ENCODE peak calls at places on chromosome 12, in six cellular contexts. H, E, I, F, N and X are unnamed samples.

GRCh38 chr12:29241821-29242591 is 92.9 kb downstream of the FAR2 start:
- DNase-seq in H (no peak), E (peak), I (peak), F (no peak), N (peak), X (no peak)

GRCh38 chr12:107912421-107913004 is 138.0 kb downstream of the ASCL4 start:
- DNase-seq in H (peak), E (peak), I (no peak), F (peak), N (peak), X (peak)

GRCh38 chr12:2234951-2235350 is 182.2 kb downstream of the CACNA1C start:
- DNase-seq in H (no peak), E (no peak), I (no peak), F (no peak), N (no peak), X (no peak)

GRCh38 chr12:13178568-13179158 is 17.9 kb upstream of the EMP1 start:
- DNase-seq in H (no peak), E (no peak), I (no peak), F (no peak), N (no peak), X (no peak)

GRCh38 chr12:94710933-94711332 is 60.6 kb upstream of the TMCC3 start:
- DNase-seq in H (peak), E (peak), I (no peak), F (peak), N (peak), X (no peak)

GRCh38 chr12:50740307-50740706 is 23.6 kb upstream of the ATF1 start:
- DNase-seq in H (no peak), E (no peak), I (no peak), F (no peak), N (peak), X (no peak)

GRCh38 chr12:21800011-21800410 is 25.5 kb upstream of the KCNJ8 start:
- DNase-seq in H (no peak), E (no peak), I (no peak), F (no peak), N (no peak), X (no peak)

GRCh38 chr12:52004042-52004648 is 2.6 kb upstream of the TAMALIN start:
- DNase-seq in H (no peak), E (no peak), I (peak), F (no peak), N (peak), X (peak)

GRCh38 chr12:126480396-126480795 is 1415.2 kb downstream of the AACS start:
- DNase-seq in H (no peak), E (no peak), I (no peak), F (no peak), N (no peak), X (no peak)

GRCh38 chr12:19234991-19235876 is 105.7 kb downstream of the PLEKHA5 start:
- DNase-seq in H (no peak), E (no peak), I (peak), F (no peak), N (no peak), X (no peak)

GRCh38 chr12:125092872-125093680 is 27.8 kb downstream of the AACS start:
- DNase-seq in H (no peak), E (no peak), I (peak), F (no peak), N (no peak), X (no peak)

GRCh38 chr12:7113389-7113871 is 4.4 kb upstream of the C1RL start:
- DNase-seq in H (peak), E (peak), I (peak), F (peak), N (peak), X (peak)

GRCh38 chr12:77679701-77680100 is 151.0 kb upstream of the NAV3 start:
- DNase-seq in H (no peak), E (no peak), I (no peak), F (no peak), N (no peak), X (no peak)

GRCh38 chr12:111414711-111415252 is 9.1 kb downstream of the SH2B3 start:
- DNase-seq in H (no peak), E (no peak), I (no peak), F (no peak), N (no peak), X (no peak)

DNA sequence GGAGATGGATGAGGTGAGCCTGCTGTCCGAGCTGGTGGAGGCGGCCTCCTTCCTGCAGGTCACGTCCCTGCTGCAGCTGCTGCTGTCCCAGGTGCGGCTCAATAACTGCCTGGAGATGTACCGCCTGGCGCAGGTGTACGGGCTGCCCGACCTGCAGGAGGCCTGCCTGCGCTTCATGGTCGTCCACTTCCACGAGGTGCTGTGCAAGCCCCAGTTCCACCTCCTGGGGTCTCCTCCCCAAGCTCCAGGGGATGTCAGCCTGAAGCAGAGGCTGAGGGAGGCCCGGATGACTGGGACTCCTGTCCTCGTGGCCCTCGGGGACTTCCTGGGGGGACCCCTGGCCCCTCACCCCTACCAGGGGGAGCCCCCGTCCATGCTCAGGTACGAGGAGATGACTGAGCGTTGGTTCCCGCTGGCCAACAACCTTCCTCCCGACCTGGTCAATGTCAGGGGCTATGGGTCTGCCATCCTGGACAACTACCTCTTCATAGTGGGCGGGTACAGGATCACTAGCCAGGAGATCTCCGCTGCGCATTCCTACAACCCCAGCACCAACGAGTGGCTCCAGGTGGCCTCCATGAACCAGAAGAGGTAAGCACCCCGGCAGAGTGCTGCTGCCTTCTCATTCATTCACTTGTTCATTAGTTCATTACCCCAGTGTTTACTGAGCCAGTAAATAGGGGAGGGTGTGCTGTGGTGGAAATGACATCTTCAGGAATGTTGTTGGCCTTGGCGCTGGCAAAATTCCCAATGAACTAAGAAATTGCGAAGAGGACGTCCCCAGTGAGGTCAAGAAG is 774 bp upstream of the MANSC4 start:
- DNase-seq in H (no peak), E (no peak), I (peak), F (peak), N (peak), X (peak)
- TF ChIP-seq CTCF in H (no peak), E (no peak), I (no peak), F (no peak), N (no peak), X (no peak)

DNA sequence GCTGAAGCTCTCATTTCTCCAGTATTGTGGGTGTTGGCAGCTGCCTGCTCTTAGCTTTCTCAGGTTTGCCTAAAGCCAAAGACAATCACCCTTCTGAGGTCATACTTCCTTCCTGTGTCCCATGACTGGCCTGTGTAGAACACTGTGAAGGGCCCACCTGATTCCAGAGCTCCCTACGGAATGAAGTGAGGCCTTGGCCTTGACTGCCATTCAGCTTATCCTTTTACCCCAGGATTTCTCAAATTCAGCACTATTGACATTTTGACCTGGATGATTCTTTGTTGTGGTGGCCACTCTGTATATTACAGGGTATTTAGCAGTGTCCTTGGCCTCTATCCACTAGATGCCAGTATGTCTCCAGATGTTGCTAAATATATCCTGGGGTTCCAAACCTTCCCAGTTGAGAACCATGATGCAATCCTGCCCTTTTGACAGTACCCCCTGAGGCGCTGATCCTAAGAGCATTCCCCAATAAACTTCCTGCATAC is 112.3 kb upstream of the KRR1 start:
- DNase-seq in H (no peak), E (no peak), I (peak), F (no peak), N (peak), X (no peak)
- TF ChIP-seq CTCF in H (no peak), E (no peak), I (peak), F (no peak), N (peak), X (no peak)

DNA sequence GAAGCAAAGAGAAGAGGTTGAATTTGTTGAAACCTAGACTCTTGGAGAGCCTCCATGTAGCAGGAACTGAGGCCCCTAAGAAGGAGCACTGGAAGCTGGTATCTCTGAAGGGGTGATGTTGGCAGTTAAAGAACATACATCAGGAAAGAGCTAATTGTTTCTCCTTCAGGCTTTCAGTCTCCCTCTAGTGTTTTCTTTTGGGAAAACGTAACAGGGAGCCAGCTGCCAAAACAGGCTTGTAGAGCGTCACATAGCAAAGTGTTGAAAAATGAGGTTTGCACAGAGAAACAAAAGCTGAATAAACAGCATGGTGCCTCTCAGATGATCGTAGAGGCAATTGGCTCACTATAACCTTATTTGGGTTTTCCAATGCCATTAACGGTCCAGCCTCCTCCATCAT is 46.9 kb upstream of the CAND1 start:
- DNase-seq in H (no peak), E (no peak), I (peak), F (no peak), N (peak), X (no peak)
- TF ChIP-seq CTCF in H (no peak), E (no peak), I (peak), F (no peak), N (peak), X (peak)

GRCh38 chr12:112450725-112451124 is 32.0 kb downstream of the PTPN11 start:
- DNase-seq in H (no peak), E (no peak), I (no peak), F (no peak), N (no peak), X (no peak)
- TF ChIP-seq CTCF in H (no peak), E (no peak), I (no peak), F (no peak), N (no peak), X (no peak)

DNA sequence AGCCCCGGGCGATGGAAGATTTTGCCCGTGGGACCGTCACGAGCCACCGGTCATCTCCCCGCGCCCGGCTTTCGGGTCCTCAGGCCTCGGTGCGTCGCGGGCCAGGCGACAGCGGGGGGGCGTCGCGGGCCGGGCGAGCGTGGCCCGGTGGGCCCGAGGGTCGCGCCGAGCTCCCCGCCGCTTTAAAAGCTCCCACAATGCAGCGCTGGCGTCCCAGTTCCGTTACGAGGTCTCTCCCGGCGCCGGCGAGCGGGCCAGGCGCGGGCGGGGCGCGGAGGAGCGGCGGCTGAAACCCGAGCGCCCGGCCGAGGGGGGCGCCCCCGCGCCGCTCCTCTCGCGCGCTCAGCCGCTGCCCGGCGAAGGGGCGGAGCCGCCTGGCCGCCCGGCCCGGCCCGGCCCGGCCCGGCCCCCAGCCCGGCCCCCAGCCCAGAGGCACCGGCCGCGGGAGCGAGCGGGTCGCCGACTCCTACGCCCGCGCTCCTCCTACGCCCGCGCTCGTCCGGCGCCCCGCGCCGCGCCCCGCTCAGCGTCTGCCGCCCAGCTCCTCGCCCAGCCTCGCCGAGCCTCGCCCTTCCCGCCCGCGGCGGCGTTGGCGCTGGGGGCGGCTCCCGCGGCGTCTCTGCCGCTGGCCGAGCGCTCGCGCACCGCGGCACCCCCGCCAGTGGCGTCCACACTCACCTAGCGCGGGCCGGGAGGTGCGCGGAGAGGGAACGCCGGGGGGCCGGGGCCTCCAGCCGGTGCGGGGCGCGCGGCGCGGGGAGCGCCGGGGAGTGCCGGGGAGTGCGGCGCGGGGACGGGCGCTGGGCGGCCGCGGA is at the start of gene RASSF8:
- DNase-seq in H (peak), E (peak), I (peak), F (no peak), N (peak), X (peak)
- TF ChIP-seq CTCF in H (no peak), E (no peak), I (no peak), F (no peak), N (no peak), X (no peak)

DNA sequence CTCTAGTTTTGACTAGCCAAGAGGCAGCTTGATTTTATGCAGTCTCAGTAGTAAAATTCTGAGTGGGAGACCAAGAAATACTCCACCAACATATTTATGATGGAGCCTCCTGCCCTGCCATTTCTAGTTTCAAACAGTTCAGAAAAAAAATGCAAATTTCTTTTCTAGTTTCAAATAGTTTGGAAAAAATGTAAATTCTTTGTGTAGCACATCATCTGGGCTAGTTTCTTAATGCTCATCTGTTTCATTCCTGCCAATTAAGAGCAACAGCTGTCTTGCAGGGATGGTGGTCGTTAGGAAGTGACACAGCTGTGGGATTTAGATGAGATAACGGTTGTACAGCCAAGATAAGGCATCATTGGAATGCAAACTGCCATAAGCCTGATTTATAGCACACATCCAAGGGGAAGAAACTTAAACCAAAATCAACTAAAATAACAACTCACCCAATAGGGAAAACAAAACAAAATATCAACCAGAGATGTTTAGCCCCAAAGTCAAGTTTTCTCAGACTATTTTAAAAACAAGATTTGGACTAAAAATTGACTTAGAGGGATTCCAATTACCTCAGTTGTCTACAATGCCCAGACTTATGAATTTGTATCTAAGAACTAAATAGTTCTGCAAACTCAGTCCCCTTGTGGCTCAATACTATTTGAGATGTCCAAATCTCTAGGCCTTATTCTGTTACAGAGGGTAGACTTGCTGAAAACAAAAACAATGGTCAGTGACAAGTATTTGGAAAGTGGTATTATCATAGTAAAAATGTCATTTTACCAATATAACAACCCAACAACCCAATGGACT is 291.3 kb upstream of the ATP2B1 start:
- DNase-seq in H (no peak), E (no peak), I (peak), F (no peak), N (no peak), X (no peak)
- TF ChIP-seq CTCF in H (no peak), E (no peak), I (no peak), F (no peak), N (no peak), X (no peak)

GRCh38 chr12:67920432-67920831 is 68.8 kb upstream of the IFNG-AS1 start:
- DNase-seq in H (no peak), E (no peak), I (no peak), F (no peak), N (no peak), X (no peak)
- TF ChIP-seq CTCF in H (no peak), E (no peak), I (no peak), F (no peak), N (no peak), X (no peak)

DNA sequence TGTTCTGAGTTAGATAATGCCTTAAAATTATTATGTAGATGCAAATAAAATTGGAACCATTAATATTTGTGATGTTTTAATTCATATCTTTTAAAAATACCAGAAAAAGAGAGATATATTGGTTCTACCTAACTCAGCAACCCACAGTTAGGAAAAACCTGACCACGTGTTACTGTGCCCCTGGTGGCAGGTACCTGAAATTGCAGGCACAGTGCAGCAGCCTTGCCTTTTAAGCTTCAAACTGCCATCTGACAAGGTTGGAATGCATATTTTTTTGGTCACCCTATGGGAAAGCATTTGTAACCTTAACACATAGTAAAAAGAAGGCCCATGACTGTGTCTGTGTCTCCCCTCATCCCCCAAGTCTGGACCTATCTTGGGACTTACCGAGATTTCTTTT is 109.4 kb upstream of the NOS1 start:
- DNase-seq in H (no peak), E (no peak), I (no peak), F (no peak), N (peak), X (no peak)
- TF ChIP-seq CTCF in H (peak), E (no peak), I (peak), F (no peak), N (peak), X (peak)

GRCh38 chr12:128820723-128821432 is 2.9 kb downstream of the SLC15A4 start:
- DNase-seq in H (peak), E (peak), I (no peak), F (no peak), N (no peak), X (no peak)

GRCh38 chr12:128820253-128820652 is 3.5 kb downstream of the SLC15A4 start:
- DNase-seq in H (no peak), E (no peak), I (no peak), F (no peak), N (no peak), X (no peak)

GRCh38 chr12:128817115-128818015 is 6.4 kb downstream of the SLC15A4 start:
- DNase-seq in H (no peak), E (peak), I (peak), F (no peak), N (peak), X (no peak)

GRCh38 chr12:128818065-128819022 is 5.4 kb downstream of the SLC15A4 start:
- DNase-seq in H (no peak), E (peak), I (peak), F (no peak), N (no peak), X (no peak)

DNA sequence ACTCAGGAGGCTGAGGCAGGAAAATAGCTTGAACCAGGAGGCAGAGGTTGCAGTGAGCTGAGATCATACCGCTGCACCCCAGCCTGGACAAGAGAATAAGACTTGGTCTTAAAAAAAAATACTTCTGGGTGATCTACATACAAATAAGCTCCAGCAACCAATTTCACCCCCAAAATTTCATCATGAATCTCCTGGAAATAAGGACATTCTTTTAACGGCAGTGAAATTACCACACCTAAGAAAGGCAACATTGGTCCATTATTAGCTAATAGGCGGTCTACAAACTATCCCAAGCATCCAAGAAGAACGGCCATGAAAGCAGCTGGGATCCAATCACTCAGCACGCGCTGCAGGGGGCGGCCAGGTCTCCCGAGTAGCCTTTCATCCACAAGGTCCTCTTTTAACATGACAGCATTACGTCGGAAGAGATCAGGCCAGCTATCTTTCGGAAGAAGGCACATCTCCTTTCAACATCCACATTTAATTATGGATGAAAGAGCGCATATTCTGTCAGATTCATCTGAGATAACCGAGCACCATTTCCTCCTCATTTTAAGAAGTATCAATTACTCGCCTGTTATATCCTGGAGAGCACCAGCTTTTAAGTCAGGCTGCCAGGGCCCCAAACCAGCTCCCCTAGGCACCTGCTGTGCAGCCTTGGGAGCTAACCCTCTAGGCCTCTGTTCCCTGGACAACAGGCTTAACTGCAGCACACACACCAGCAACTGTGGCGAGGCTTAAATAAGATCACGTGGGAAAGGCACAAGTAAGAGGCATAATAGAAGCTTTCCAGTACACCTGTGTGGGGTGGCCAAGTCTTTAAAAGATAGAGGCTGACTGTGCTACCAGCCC is 4.2 kb downstream of the SLC15A4 start:
- DNase-seq in H (no peak), E (no peak), I (no peak), F (no peak), N (no peak), X (no peak)
- TF ChIP-seq CTCF in H (no peak), E (no peak), I (no peak), F (no peak), N (no peak), X (no peak)